ENCODE peak calls at places on chromosomes 6 and 20, in five cellular contexts. D is HTR-8/SVneo; S is sigmoid colon; Y is erythroblast; X is activated T-helper 2 cell treated with anti-CD3 and anti-CD28 coated beads, Interferon-gamma antibody, Interleukin-2, Interleukin-4, amounts not matched to agents 10 μg/mL and 5 μg/mL and 100 μg/mL, durations not matched to agents 14 hours and 24 hours and 36 hours. N is an unnamed sample.
A peak's percentile ranks its signal among the peaks of the same experiment; 100 is the strongest.

GRCh38 chr6:143857651-143858050 is 6.6 kb upstream of the ZC2HC1B start:
- DNase-seq in X (no peak), Y (no peak), D (no peak), S (no peak), N (no peak)

GRCh38 chr6:13614126-13614925 is 809 bp upstream of the NOL7 start:
- DNase-seq in S (peak; percentile 74), X (no peak), Y (peak; percentile 34), D (peak; percentile 40), N (peak; percentile 36)

GRCh38 chr20:1087311-1087710 is 31.1 kb upstream of the PSMF1 start:
- DNase-seq in X (no peak), S (no peak), D (no peak), Y (peak; percentile 15), N (no peak)

GRCh38 chr6:116136373-116136772 is 10.4 kb upstream of the COL10A1 start:
- DNase-seq in D (no peak), Y (no peak), X (no peak), S (no peak), N (no peak)

GRCh38 chr6:16286151-16286522 is 47.8 kb downstream of the GMPR start:
- DNase-seq in S (no peak), D (peak; percentile 40), Y (peak; percentile 44), X (no peak), N (peak; percentile 50)

GRCh38 chr20:1376453-1377270 is 16.2 kb downstream of the FKBP1A start:
- DNase-seq in S (no peak), X (no peak), D (no peak), Y (no peak), N (no peak)

GRCh38 chr6:30557683-30557981 is 537 bp downstream of the PRR3 start:
- DNase-seq in S (no peak), Y (no peak), D (peak; percentile 29), X (no peak), N (no peak)

GRCh38 chr20:48275325-48275724 is 490.0 kb upstream of the SULF2 start:
- DNase-seq in X (no peak), Y (no peak), S (no peak), D (no peak), N (no peak)

GRCh38 chr6:160679402-160679769 is 15.3 kb upstream of the LPA start:
- DNase-seq in X (no peak), S (no peak), Y (peak; percentile 5), D (no peak), N (no peak)

GRCh38 chr6:107237992-107238660 is 122.8 kb upstream of the BEND3 start:
- DNase-seq in D (peak; percentile 20), Y (no peak), X (no peak), S (no peak), N (no peak)

GRCh38 chr20:36859282-36859555 is 16.7 kb upstream of the TLDC2 start:
- DNase-seq in Y (no peak), X (no peak), S (no peak), D (no peak), N (no peak)

GRCh38 chr20:63280929-63281545 is 8.4 kb downstream of the ARFGAP1 start:
- DNase-seq in D (no peak), Y (no peak), X (no peak), S (no peak), N (peak; percentile 5)

GRCh38 chr20:52379723-52380336 is 188.3 kb upstream of the ZFP64 start:
- DNase-seq in Y (peak; percentile 32), S (no peak), X (no peak), D (peak; percentile 55), N (peak; percentile 26)

GRCh38 chr6:169224185-169224695 is 29.4 kb downstream of the THBS2 start:
- DNase-seq in Y (no peak), S (peak; percentile 61), X (no peak), D (peak; percentile 50), N (no peak)

GRCh38 chr6:35487653-35488516 is 9.0 kb downstream of the TEAD3 start:
- DNase-seq in D (peak; percentile 41), X (no peak), S (peak; percentile 90), Y (no peak), N (no peak)

GRCh38 chr6:90375681-90376439 is 79.2 kb upstream of the BACH2 start:
- DNase-seq in X (no peak), Y (no peak), D (no peak), S (no peak), N (no peak)

GRCh38 chr6:166667886-166668620 is 41.0 kb upstream of the RPS6KA2 start:
- DNase-seq in D (no peak), Y (no peak), X (no peak), S (no peak), N (no peak)

GRCh38 chr6:16292942-16293341 is 54.6 kb downstream of the GMPR start:
- DNase-seq in D (no peak), Y (no peak), X (no peak), S (no peak), N (no peak)

GRCh38 chr20:39089797-39090196 is 127.7 kb downstream of the DHX35 start:
- DNase-seq in D (no peak), X (no peak), Y (no peak), S (no peak), N (no peak)

GRCh38 chr20:32183947-32184635 is 23.5 kb downstream of the PLAGL2 start:
- DNase-seq in D (no peak), Y (no peak), S (peak; percentile 17), X (no peak), N (no peak)

GRCh38 chr6:2793491-2794151 is 28.4 kb downstream of the WRNIP1 start:
- DNase-seq in S (peak; percentile 65), D (no peak), Y (peak; percentile 47), X (peak; percentile 29), N (no peak)

GRCh38 chr6:98835149-98836024 is 1.0 kb downstream of the POU3F2 start:
- DNase-seq in D (no peak), X (no peak), S (peak; percentile 55), Y (no peak), N (peak; percentile 49)

GRCh38 chr6:16671302-16672289 is 89.7 kb downstream of the ATXN1 start:
- DNase-seq in Y (no peak), X (no peak), D (no peak), S (no peak), N (no peak)

GRCh38 chr6:15396808-15397207 is 150.9 kb downstream of the JARID2 start:
- DNase-seq in Y (no peak), X (no peak), S (no peak), D (no peak), N (no peak)

GRCh38 chr6:170564936-170565530 is 10.9 kb downstream of the TBP start:
- DNase-seq in X (no peak), D (no peak), S (no peak), Y (no peak), N (no peak)

GRCh38 chr20:57195023-57195758 is 71.2 kb downstream of the BMP7 start:
- DNase-seq in X (no peak), S (no peak), Y (no peak), D (no peak), N (peak; percentile 81)

GRCh38 chr6:37239950-37240713 is 17.4 kb upstream of the TBC1D22B start:
- DNase-seq in X (peak; percentile 27), Y (peak; percentile 94), S (peak; percentile 96), D (peak; percentile 60), N (peak; percentile 34)

GRCh38 chr6:170033666-170034065 is 257.2 kb downstream of the DLL1 start:
- DNase-seq in Y (no peak), D (no peak), S (peak; percentile 19), X (no peak), N (peak; percentile 8)

GRCh38 chr6:7566031-7566556 is 23.9 kb upstream of the SNRNP48 start:
- DNase-seq in Y (no peak), D (no peak), X (no peak), S (no peak), N (no peak)

GRCh38 chr6:53962631-53963030 is 148.6 kb upstream of the MLIP start:
- DNase-seq in D (no peak), Y (no peak), S (no peak), X (no peak), N (no peak)

GRCh38 chr6:169849396-169849795 is 98.0 kb downstream of the ERMARD start:
- DNase-seq in S (no peak), D (no peak), X (no peak), Y (no peak), N (no peak)

GRCh38 chr6:10341605-10342004 is 73.3 kb downstream of the TFAP2A start:
- DNase-seq in X (no peak), S (no peak), Y (no peak), D (no peak), N (no peak)

GRCh38 chr6:44428682-44429081 is 41.2 kb downstream of the CDC5L start:
- DNase-seq in S (no peak), Y (no peak), X (no peak), D (no peak), N (no peak)

GRCh38 chr6:75600694-75601265 is 900 bp upstream of the SENP6 start:
- DNase-seq in D (no peak), Y (peak; percentile 54), X (no peak), S (no peak), N (no peak)

GRCh38 chr20:47075263-47075662 is 180.6 kb downstream of the EYA2 start:
- DNase-seq in S (no peak), X (no peak), Y (no peak), D (no peak), N (no peak)

GRCh38 chr20:15654208-15654649 is 919.0 kb downstream of the KIF16B start:
- DNase-seq in S (no peak), Y (peak; percentile 52), D (no peak), X (no peak), N (no peak)

GRCh38 chr6:147707524-147707923 is 199.0 kb downstream of the SAMD5 start:
- DNase-seq in D (no peak), Y (no peak), S (no peak), X (no peak), N (no peak)